ENCODE peak calls at places on chromosome 12, in six cellular contexts. I is body of pancreas, W is transverse colon, Z is psoas muscle, V is pancreas, H is DND-41. A is an unnamed sample.

GRCh38 chr12:21453312-21453852 is 15.9 kb downstream of the PYROXD1 start:
- DNase-seq in H (no peak), V (no peak), I (no peak), Z (no peak), W (no peak), A (no peak)

GRCh38 chr12:40898505-40898904 is 206.3 kb downstream of the CNTN1 start:
- DNase-seq in I (no peak), Z (no peak), V (no peak), H (no peak), W (no peak), A (no peak)

GRCh38 chr12:102885043-102885932 is 31.8 kb downstream of the PAH start:
- DNase-seq in Z (no peak), I (peak), W (no peak), V (peak), H (no peak), A (peak)

GRCh38 chr12:63045020-63045860 is 105.8 kb downstream of the AVPR1A start:
- DNase-seq in I (no peak), V (no peak), H (no peak), W (no peak), Z (no peak), A (peak)

GRCh38 chr12:70719672-70720420 is 82.6 kb upstream of the PTPRB start:
- DNase-seq in H (peak), I (no peak), V (no peak), W (no peak), Z (peak), A (peak)

GRCh38 chr12:118402251-118402650 is 25.9 kb downstream of the SUDS3 start:
- DNase-seq in Z (no peak), V (no peak), H (no peak), W (no peak), I (no peak), A (no peak)

GRCh38 chr12:1502856-1503255 is 91.5 kb downstream of the FBXL14 start:
- DNase-seq in I (no peak), W (no peak), Z (no peak), H (no peak), V (no peak), A (peak)

GRCh38 chr12:46343122-46343852 is 29.3 kb downstream of the SLC38A2 start:
- DNase-seq in W (no peak), V (no peak), I (peak), Z (no peak), H (no peak), A (no peak)

GRCh38 chr12:80412343-80412953 is 31.6 kb upstream of the PTPRQ start:
- DNase-seq in V (no peak), W (no peak), Z (no peak), H (no peak), I (no peak), A (peak)

DNA sequence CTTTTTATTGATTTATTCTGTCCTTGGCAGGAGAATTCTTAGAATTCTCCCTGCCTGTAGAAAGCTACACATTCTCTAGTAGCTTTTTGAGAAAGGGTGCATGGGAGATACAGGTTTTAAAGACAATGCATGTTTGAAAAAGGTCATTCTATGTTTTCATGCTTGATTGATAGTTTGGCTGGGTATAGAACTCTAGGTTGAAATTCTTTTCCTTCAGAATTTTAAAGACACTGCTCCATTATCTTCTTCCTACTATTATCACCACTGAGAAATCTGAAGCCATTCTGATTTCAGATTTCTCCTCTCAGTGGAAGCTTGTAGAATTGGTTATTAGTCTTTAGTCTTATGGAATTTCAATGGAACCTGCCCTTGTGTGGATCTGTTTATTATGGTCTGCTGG is 14.0 kb downstream of the ATF7IP start:
- DNase-seq in H (no peak), I (no peak), W (no peak), V (no peak), Z (no peak), A (no peak)
- H3K4me3 ChIP-seq in H (no peak), I (no peak), W (no peak), V (no peak), Z (no peak), A (no peak)

GRCh38 chr12:67019070-67019469 is 250.1 kb upstream of the CAND1 start:
- DNase-seq in I (peak), H (no peak), V (peak), W (no peak), Z (no peak), A (no peak)
- H3K27ac ChIP-seq in I (peak), H (no peak), V (no peak), W (peak), Z (no peak), A (no peak)

DNA sequence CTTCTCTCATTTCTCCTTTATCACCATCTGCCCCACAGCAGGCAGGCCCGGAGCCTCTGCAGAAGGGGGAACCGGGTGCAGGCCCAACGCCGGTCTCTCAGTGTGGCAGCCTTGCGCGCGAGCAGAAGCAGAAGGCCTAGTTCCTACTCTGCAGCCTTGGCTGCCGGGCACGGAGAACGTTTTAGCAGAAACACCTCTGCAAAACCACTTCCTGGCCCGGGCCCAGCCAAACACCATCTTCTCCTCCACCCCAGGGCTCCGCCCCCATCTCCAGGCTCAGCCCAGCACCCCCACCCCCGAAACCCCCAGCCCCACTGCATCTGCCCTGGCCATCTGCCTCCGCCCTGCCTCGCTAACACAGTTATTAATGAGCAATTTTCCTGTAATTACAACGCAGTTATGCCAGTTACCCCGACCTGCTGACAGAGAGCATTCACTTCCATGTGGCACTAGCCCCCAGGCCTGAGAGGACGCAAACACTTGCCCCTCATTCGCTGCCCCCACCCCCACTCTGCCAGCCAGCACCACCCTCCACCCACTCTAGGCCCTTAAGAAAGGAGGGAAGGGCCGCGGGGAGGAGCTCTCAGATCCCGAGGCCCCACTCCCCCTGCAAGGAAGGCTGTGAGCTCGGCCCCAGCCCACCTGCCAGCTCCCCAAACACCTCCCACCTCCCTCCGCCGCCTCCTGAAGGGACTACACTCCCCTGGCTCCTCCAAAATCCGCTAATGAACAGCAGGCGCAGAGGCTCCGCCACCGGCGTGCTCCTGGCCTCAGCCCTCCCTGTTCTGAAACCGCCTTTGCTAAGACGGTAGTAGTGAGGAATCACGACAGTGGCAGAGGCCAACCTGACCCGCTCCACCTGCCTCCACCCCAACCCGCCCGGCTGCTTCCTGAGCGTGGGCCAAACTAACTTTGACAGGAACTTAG is 44.7 kb upstream of the FBRSL1 start:
- DNase-seq in H (peak), V (no peak), Z (no peak), W (peak), I (no peak), A (no peak)
- H3K4me3 ChIP-seq in H (no peak), V (no peak), Z (no peak), W (peak), I (no peak), A (no peak)

DNA sequence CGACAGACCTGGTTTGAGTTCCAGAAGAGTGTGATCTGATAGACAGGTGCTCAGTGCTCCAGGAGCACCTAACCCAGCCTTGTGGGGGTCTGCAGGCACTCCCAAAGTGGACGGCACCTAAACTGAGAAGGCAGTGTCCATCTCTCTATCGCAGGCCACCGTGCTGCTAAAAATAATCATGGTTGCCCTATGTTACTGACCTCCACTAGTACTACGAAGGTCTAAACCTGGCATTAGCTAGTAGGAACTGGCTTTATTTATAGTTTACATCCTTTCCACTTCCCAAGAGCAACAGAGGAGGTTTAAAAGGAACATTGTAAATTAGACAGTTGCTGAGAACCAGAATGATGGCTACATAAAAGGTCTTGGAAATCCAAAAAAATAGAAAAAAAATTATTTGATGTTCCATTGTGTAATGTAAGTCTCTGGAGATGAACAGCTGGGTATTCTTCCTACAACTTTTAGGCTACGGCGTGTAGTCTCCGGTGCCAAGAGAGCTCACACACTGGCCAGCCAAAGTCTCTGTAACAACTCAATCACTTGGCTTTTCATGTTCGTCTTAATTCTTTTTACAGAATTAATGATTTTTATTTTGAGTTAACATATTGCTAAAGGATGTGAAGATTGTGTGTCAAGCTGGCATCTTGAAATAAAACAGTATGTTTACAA is 27.3 kb downstream of the PPFIBP1 start:
- DNase-seq in I (no peak), H (no peak), V (no peak), W (no peak), Z (no peak), A (no peak)
- H3K27ac ChIP-seq in I (peak), H (no peak), V (peak), W (peak), Z (peak), A (no peak)

DNA sequence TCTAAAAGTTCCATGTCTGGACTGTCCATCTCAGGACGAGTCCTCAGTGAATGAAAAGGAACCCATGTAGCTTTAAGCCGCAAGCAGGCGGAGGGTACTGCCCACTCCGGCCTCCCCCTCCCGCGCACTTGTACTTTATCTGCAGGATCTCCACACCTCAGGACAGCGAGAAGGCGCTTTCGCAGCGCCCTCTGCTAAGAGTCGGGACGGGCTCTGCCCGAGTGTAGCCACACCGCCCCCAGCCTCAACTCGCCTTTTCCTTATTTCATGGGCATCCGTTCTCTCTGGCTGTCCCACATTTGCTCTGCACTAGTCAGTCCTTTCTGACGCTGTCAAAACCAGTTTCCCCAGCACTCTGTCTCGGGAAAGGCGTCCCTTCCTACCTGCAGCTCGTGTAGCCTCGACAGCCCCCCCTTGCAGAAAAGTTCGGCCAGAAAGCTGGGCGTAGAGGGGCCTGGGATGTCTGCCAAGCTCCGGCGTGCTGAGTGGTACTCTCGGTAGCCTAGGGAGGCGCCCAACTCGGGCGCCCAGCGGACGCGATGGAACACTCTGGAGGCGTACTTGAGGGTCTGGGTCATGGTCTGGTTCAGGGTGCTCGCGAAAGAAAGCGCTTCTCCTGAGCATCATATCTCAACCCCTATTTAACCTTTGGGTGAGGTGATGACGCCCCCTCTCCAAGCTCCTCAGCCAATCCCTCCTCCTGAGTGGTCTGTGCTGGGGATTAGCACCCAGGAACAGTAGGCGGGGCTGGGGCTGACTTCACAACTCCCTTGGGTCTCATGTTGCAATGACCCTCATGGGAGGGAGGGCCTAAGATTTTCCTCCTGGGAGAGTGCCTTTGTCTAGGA is at the start of gene CYP27B1:
- DNase-seq in H (no peak), I (no peak), W (no peak), Z (no peak), V (no peak), A (no peak)
- H3K4me3 ChIP-seq in H (no peak), I (peak), W (peak), Z (peak), V (peak), A (no peak)